ENCODE peak calls at places on chromosomes 4 and X, in six cellular contexts. D is activated CD8-positive, alpha-beta memory T cell treated with anti-CD3 and anti-CD28 coated beads for 48 hours; M is stimulated activated CD4-positive, alpha-beta T cell treated with anti-CD3 and anti-CD28 coated beads, Interleukin-1b, Interleukin-23, amount 100 ng/mL, for 24 hours; Y is nephron progenitor cell; I is NCI-H748 treated with DMSO at 0.1 percent for 48 hours; O is activated naive CD8-positive, alpha-beta T cell treated with anti-CD3 and anti-CD28 coated beads, Interleukin-2, amount 50 U/mL, for 24 hours. E is an unnamed sample.

GRCh38 chrX:39144323-39144722 is 343.1 kb downstream of the MID1IP1 start:
- DNase-seq in M (no peak), I (no peak), O (no peak), D (no peak), Y (no peak), E (no peak)

GRCh38 chr4:129804458-129804981 is 708.6 kb downstream of the C4orf33 start:
- DNase-seq in D (no peak), O (no peak), M (no peak), Y (no peak), I (peak), E (no peak)

GRCh38 chr4:37054670-37055069 is 189.9 kb upstream of the NWD2 start:
- DNase-seq in Y (peak), M (no peak), D (no peak), I (no peak), O (no peak), E (no peak)

GRCh38 chrX:130048686-130049222 is 61.5 kb downstream of the ELF4 start:
- DNase-seq in Y (no peak), D (no peak), M (no peak), I (no peak), O (no peak), E (no peak)

GRCh38 chrX:15874672-15875071 is 20.1 kb upstream of the AP1S2 start:
- DNase-seq in Y (peak), I (peak), D (no peak), O (no peak), M (no peak), E (no peak)

GRCh38 chr4:56976283-56976877 is 1.0 kb downstream of the NOA1 start:
- DNase-seq in Y (peak), D (no peak), O (peak), I (no peak), M (no peak), E (no peak)

GRCh38 chr4:2820216-2820982 is 23.2 kb upstream of the ADD1 start:
- DNase-seq in M (no peak), D (no peak), I (no peak), O (no peak), Y (no peak), E (no peak)

GRCh38 chrX:80755174-80755573 is 54.5 kb downstream of the BRWD3 start:
- DNase-seq in M (no peak), Y (no peak), D (no peak), I (no peak), O (no peak), E (no peak)

GRCh38 chr4:184575306-184575705 is 73.9 kb downstream of the CASP3 start:
- DNase-seq in O (no peak), I (no peak), M (no peak), Y (no peak), D (no peak), E (no peak)

GRCh38 chr4:52507774-52508173 is 151.3 kb downstream of the USP46 start:
- DNase-seq in M (no peak), O (no peak), Y (no peak), D (no peak), I (no peak), E (no peak)

E was measured in GM13977.